ENCODE peak calls at places on chromosome 1, in ten cellular contexts. D is T-helper 17 cell; T is SK-N-DZ; P is neural crest cell; X is psoas muscle; F is NCI-H82; V is K562; A is amygdala; E is activated CD8-positive, alpha-beta T cell treated with anti-CD3 and anti-CD28 coated beads for 36 hours; S is AG10803. R is an unnamed sample.

GRCh38 chr1:30299393-30299792 is 424.0 kb downstream of the MATN1 start:
- DNase-seq in D (no peak), T (no peak), P (no peak), X (no peak), F (no peak), V (no peak), A (no peak), E (no peak), S (no peak), R (no peak)

GRCh38 chr1:40435876-40436275 is 14.4 kb upstream of the ZFP69B start:
- DNase-seq in D (no peak), T (no peak), P (no peak), X (no peak), F (no peak), V (no peak), A (no peak), E (no peak), S (no peak), R (no peak)

GRCh38 chr1:102191723-102192122 is 195.0 kb upstream of the OLFM3 start:
- DNase-seq in D (no peak), T (peak), P (peak), X (no peak), F (peak), V (no peak), A (no peak), E (peak), S (no peak), R (peak)

GRCh38 chr1:100290291-100290690 is 24.3 kb downstream of the RTCA start:
- DNase-seq in D (no peak), T (no peak), P (no peak), X (no peak), F (no peak), V (no peak), A (no peak), E (no peak), S (no peak), R (no peak)

GRCh38 chr1:171645553-171646336 is 6.7 kb downstream of the MYOC start:
- DNase-seq in D (no peak), T (peak), P (no peak), X (peak), F (peak), V (no peak), A (peak), E (no peak), S (peak), R (no peak)

GRCh38 chr1:204812842-204813241 is 57.8 kb upstream of the NFASC start:
- DNase-seq in D (no peak), T (no peak), P (no peak), X (no peak), F (no peak), V (no peak), A (no peak), E (no peak), S (no peak), R (no peak)

GRCh38 chr1:2315711-2316450 is 75.5 kb downstream of the MORN1 start:
- DNase-seq in D (no peak), T (no peak), P (no peak), X (no peak), F (no peak), V (peak), A (no peak), E (no peak), S (no peak), R (no peak)

GRCh38 chr1:7089485-7089884 is 304.2 kb downstream of the CAMTA1 start:
- DNase-seq in D (no peak), T (no peak), P (no peak), X (no peak), F (peak), V (no peak), A (no peak), E (no peak), S (no peak), R (no peak)

GRCh38 chr1:46076343-46076742 is 56.1 kb downstream of the PIK3R3 start:
- DNase-seq in D (no peak), T (no peak), P (no peak), X (no peak), F (no peak), V (no peak), A (no peak), E (no peak), S (no peak), R (no peak)

GRCh38 chr1:63322944-63323865 is 838 bp downstream of the FOXD3 start:
- DNase-seq in D (peak), T (peak), P (peak), X (no peak), F (peak), V (no peak), A (no peak), E (peak), S (peak), R (no peak)

GRCh38 chr1:2538872-2539271 is 8.8 kb upstream of the HES5 start:
- DNase-seq in D (no peak), T (no peak), P (no peak), X (no peak), F (no peak), V (no peak), A (no peak), E (no peak), S (no peak), R (no peak)

GRCh38 chr1:202643397-202644218 is 66.6 kb downstream of the SYT2 start:
- DNase-seq in D (no peak), T (no peak), P (no peak), X (peak), F (peak), V (no peak), A (no peak), E (peak), S (no peak), R (no peak)

GRCh38 chr1:225430301-225430700 is 2.5 kb upstream of the LBR start:
- DNase-seq in D (no peak), T (no peak), P (no peak), X (no peak), F (no peak), V (no peak), A (no peak), E (no peak), S (no peak), R (no peak)

GRCh38 chr1:193264313-193265065 is 78.1 kb upstream of the B3GALT2 start:
- DNase-seq in D (no peak), T (no peak), P (no peak), X (no peak), F (no peak), V (no peak), A (no peak), E (no peak), S (peak), R (no peak)

GRCh38 chr1:209094384-209094783 is 489.1 kb upstream of the CAMK1G start:
- DNase-seq in D (no peak), T (no peak), P (no peak), X (no peak), F (peak), V (no peak), A (no peak), E (no peak), S (no peak), R (no peak)

GRCh38 chr1:178528963-178529355 is 16.1 kb downstream of the TEX35 start:
- DNase-seq in D (no peak), T (no peak), P (no peak), X (no peak), F (no peak), V (no peak), A (no peak), E (no peak), S (no peak), R (no peak)

GRCh38 chr1:22500476-22500875 is 48.8 kb downstream of the ZBTB40 start:
- DNase-seq in D (no peak), T (no peak), P (peak), X (peak), F (peak), V (no peak), A (no peak), E (peak), S (peak), R (peak)

GRCh38 chr1:202237052-202237451 is 43.5 kb downstream of the LGR6 start:
- DNase-seq in D (no peak), T (peak), P (peak), X (no peak), F (peak), V (peak), A (no peak), E (peak), S (peak), R (peak)

GRCh38 chr1:226417830-226418546 is 10.1 kb upstream of the PARP1 start:
- DNase-seq in D (no peak), T (no peak), P (no peak), X (no peak), F (no peak), V (no peak), A (no peak), E (no peak), S (no peak), R (no peak)

GRCh38 chr1:110087812-110088738 is 17.6 kb upstream of the ALX3 start:
- DNase-seq in D (no peak), T (peak), P (peak), X (peak), F (peak), V (peak), A (peak), E (peak), S (peak), R (peak)

R was measured in T47D.